ENCODE peak calls at places on chromosomes 6 and 20, in five cellular contexts. C, N, T, Q and P are unnamed samples. For H3K36me3, the result is how much of the 10 kb centered on the place peaks cover.

GRCh38 chr20:51034461-51034860 is 11.6 kb upstream of the KCNG1 start:
- DNase-seq in N (no peak), Q (no peak), T (no peak), C (no peak), P (no peak)

GRCh38 chr20:51463998-51464397 is 78.5 kb downstream of the NFATC2 start:
- DNase-seq in Q (no peak), T (no peak), N (peak), C (no peak), P (no peak)

GRCh38 chr20:31823360-31824124 is 4.4 kb downstream of the MYLK2 start:
- DNase-seq in C (no peak), N (no peak), T (no peak), Q (peak), P (peak)

GRCh38 chr6:156720739-156721714 is 56.2 kb upstream of the ARID1B start:
- DNase-seq in Q (peak), C (peak), N (peak), T (no peak), P (peak)

GRCh38 chr6:138520463-138520862 is 21.2 kb upstream of the NHSL1 start:
- DNase-seq in N (no peak), C (no peak), Q (no peak), T (no peak), P (no peak)

GRCh38 chr6:170164271-170164900 is 126.5 kb downstream of the DLL1 start:
- DNase-seq in T (no peak), Q (no peak), C (no peak), N (peak), P (no peak)

GRCh38 chr6:5782783-5783567 is 223.8 kb downstream of the NRN1 start:
- DNase-seq in C (no peak), T (peak), N (no peak), Q (no peak), P (peak)

GRCh38 chr6:14406616-14407343 is 289.2 kb downstream of the CD83 start:
- DNase-seq in N (no peak), T (no peak), Q (no peak), C (peak), P (no peak)

GRCh38 chr6:121393711-121394110 is 41.7 kb upstream of the GJA1 start:
- DNase-seq in C (no peak), Q (no peak), T (no peak), N (no peak), P (no peak)

GRCh38 chr6:167501831-167502385 is 177.0 kb downstream of the TTLL2 start:
- DNase-seq in Q (no peak), C (peak), T (no peak), N (no peak), P (peak)

GRCh38 chr6:159037746-159038290 is 7.0 kb downstream of the TAGAP start:
- DNase-seq in N (no peak), C (no peak), Q (no peak), T (no peak), P (peak)

GRCh38 chr6:166778046-166778445 is 151.0 kb upstream of the RPS6KA2 start:
- DNase-seq in C (no peak), T (no peak), N (no peak), Q (no peak), P (no peak)

GRCh38 chr6:47679507-47679906 is 18.9 kb upstream of the ADGRF4 start:
- DNase-seq in T (no peak), Q (no peak), N (no peak), C (no peak), P (no peak)

GRCh38 chr6:158232445-158233213 is 64.5 kb downstream of the GTF2H5 start:
- DNase-seq in T (peak), C (peak), N (peak), Q (peak), P (peak)

GRCh38 chr6:163721435-163721834 is 306.9 kb downstream of the QKI start:
- DNase-seq in T (no peak), C (no peak), Q (no peak), N (no peak), P (no peak)

GRCh38 chr6:33755070-33755869 is 8.6 kb upstream of the IP6K3 start:
- DNase-seq in N (no peak), C (no peak), T (no peak), Q (no peak), P (no peak)

GRCh38 chr6:12479885-12480284 is 189.7 kb downstream of the EDN1 start:
- DNase-seq in N (no peak), T (no peak), Q (no peak), C (no peak), P (no peak)

GRCh38 chr6:143959865-143960264 is 48.2 kb downstream of the PLAGL1 start:
- DNase-seq in N (no peak), C (no peak), Q (no peak), T (no peak), P (no peak)

GRCh38 chr6:21731411-21732031 is 138.0 kb downstream of the SOX4 start:
- DNase-seq in T (no peak), C (no peak), Q (no peak), N (no peak), P (no peak)

GRCh38 chr6:46983007-46983411 is 59.1 kb downstream of the ADGRF1 start:
- DNase-seq in T (no peak), N (no peak), Q (no peak), C (peak), P (peak)

GRCh38 chr6:150928882-150929281 is 63.4 kb downstream of the MTHFD1L start:
- DNase-seq in T (no peak), N (no peak), Q (no peak), C (peak), P (peak)

GRCh38 chr6:111791415-111791814 is 81.8 kb downstream of the FYN start:
- DNase-seq in Q (no peak), C (peak), T (no peak), N (no peak), P (no peak)

GRCh38 chr20:23434521-23435313 is 4.8 kb upstream of the CSTL1 start:
- DNase-seq in C (no peak), Q (no peak), N (no peak), T (no peak), P (no peak)

GRCh38 chr20:3045042-3045815 is 623 bp upstream of the MRPS26 start:
- DNase-seq in Q (peak), C (peak), N (peak), T (peak), P (no peak)

GRCh38 chr6:14799928-14800327 is 445.9 kb upstream of the JARID2 start:
- DNase-seq in N (peak), Q (peak), T (peak), C (peak), P (peak)

GRCh38 chr20:49567421-49568256 is at the start of gene PTGIS:
- DNase-seq in Q (no peak), T (no peak), C (peak), N (no peak), P (peak)

GRCh38 chr20:25283221-25283951 is 35.5 kb downstream of the PYGB start:
- DNase-seq in T (peak), C (no peak), N (peak), Q (no peak), P (no peak)

GRCh38 chr20:18722381-18722780 is 91.2 kb upstream of the SCP2D1 start:
- DNase-seq in Q (no peak), C (no peak), N (no peak), T (no peak), P (no peak)

GRCh38 chr6:7545509-7546369 is 4.3 kb downstream of the DSP start:
- DNase-seq in N (no peak), T (no peak), C (no peak), Q (peak), P (no peak)
- H3K4me3 ChIP-seq in N (no peak), T (peak), C (no peak), Q (no peak), P (no peak)

GRCh38 chr20:62129731-62130531 is 7.7 kb downstream of the LSM14B start:
- DNase-seq in Q (no peak), C (no peak), N (no peak), T (no peak), P (no peak)

GRCh38 chr20:62131560-62132320 is 9.5 kb downstream of the LSM14B start:
- DNase-seq in Q (no peak), T (no peak), C (no peak), N (no peak), P (no peak)

GRCh38 chr20:62128499-62128898 is 6.2 kb downstream of the LSM14B start:
- DNase-seq in N (no peak), C (no peak), T (no peak), Q (no peak), P (no peak)

GRCh38 chr20:62126141-62126540 is 3.9 kb downstream of the LSM14B start:
- DNase-seq in T (no peak), C (no peak), Q (no peak), N (no peak), P (no peak)

GRCh38 chr20:62127799-62128198 is 5.5 kb downstream of the LSM14B start:
- DNase-seq in Q (no peak), T (no peak), N (no peak), C (no peak), P (no peak)
- H3K36me3 ChIP-seq in Q (half or more), T (half or more), N (half or more), C (half or more), P (half or more)

DNA sequence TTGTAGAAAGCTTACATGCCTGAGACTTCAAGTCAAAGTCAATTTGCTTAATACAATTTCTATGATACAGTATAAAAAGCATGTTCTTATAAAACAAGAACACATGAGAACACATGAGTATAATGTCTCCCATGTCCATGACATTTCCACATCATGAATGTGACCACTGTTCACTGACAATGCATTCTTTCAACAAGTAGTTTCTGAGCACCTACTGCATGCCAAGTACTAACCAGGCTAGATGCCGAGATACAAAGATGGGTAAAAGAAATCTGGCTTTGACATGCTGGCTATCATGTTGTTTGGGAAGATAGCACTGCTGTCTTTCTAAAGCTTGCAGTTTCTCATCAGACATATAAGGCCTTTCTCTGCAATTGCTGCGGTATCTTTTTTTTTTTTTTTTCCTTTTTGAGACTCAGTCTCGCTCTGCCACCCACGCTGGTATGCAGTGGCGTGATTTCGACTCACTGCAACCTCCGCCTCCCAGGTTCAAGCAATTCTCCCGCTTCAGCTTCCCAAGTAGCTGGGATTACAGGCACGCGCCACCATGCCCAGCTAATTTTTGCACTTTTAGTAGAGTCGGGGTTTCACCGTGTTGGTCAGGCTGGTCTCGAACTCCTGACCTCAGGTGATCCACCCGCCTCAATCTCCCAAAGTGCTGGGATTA is 123.6 kb upstream of the DST start:
- DNase-seq in T (no peak), Q (no peak), N (no peak), C (no peak), P (no peak)
- H3K4me3 ChIP-seq in T (no peak), Q (no peak), N (no peak), C (no peak), P (no peak)

GRCh38 chr20:57616143-57616951 is 3.9 kb downstream of the ZBP1 start:
- DNase-seq in C (no peak), Q (no peak), T (no peak), N (no peak), P (peak)
- H3K36me3 ChIP-seq in C (under half), Q (under half), T (under half), N (under half), P (under half)

DNA sequence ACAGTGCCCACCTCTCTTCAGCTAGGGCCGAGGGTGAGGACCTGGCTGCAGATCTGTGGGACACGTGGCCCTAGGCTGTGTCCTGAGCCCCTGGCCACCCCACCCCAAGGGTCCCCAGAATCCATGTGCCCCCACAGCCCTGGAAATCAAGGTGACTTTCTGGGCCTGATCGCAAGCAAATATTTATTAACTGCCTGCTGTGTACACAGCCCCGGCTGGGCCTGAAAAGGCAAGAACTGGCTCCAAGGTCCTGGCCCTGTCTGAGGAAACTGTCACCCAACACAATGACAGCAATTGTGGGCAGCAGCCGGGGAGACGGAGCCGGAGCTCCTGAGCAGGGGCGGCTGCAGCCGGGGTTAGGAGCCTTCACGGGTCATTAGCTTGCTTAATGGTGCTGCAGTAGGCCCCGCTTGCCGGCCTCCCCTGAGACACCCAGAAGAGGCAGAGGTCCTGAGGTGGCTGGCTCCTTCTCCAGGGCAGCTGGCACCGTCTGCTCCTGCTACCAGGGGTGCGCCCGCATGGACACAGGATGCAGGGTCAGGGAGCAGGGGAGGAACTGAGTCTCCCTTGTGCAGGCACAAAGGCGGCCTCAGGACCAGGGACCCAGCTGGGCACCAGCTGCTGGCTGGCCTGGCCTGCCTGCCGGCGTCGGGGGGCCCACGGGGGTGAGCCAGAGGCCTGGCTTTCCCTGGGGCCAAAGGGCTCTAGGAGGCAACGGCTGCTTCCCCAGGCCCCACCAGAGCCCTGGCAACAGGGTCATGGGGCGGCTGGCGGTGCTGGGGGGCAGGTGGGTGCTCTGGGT is 24.1 kb downstream of the NPEPL1 start:
- DNase-seq in Q (no peak), T (peak), N (no peak), C (no peak), P (peak)
- H3K4me3 ChIP-seq in Q (no peak), T (no peak), N (no peak), C (no peak), P (no peak)